ENCODE peak calls at places on chromosomes 12 and 14, in eight cellular contexts. F, U, K, S, T, X, V and A are unnamed samples.

GRCh38 chr12:103771466-103771865 is 69.6 kb downstream of the NT5DC3 start:
- DNase-seq in F (no peak), K (no peak), S (peak), T (peak), U (peak), X (no peak), V (peak), A (peak)

GRCh38 chr12:67701121-67701520 is 52.6 kb downstream of the DYRK2 start:
- DNase-seq in T (no peak), U (peak), K (no peak), V (no peak), S (no peak), F (no peak), X (no peak), A (no peak)

GRCh38 chr14:56933446-56933845 is 123.2 kb upstream of the OTX2 start:
- DNase-seq in X (no peak), S (no peak), K (no peak), F (no peak), T (no peak), V (no peak), U (peak), A (no peak)

GRCh38 chr12:51821423-51822260 is 26.9 kb downstream of the FIGNL2 start:
- DNase-seq in K (no peak), S (no peak), U (no peak), V (no peak), T (no peak), F (peak), X (no peak), A (no peak)

GRCh38 chr12:128791395-128792322 is 32.1 kb downstream of the SLC15A4 start:
- DNase-seq in X (no peak), T (no peak), F (peak), U (peak), V (no peak), K (no peak), S (no peak), A (no peak)

GRCh38 chr12:104998423-104999346 is 12.6 kb downstream of the NOPCHAP1 start:
- DNase-seq in V (no peak), F (no peak), T (no peak), U (no peak), S (no peak), X (no peak), K (no peak), A (no peak)

GRCh38 chr14:103337794-103338193 is 3.8 kb downstream of the EIF5 start:
- DNase-seq in U (no peak), S (no peak), T (no peak), F (no peak), V (no peak), K (no peak), X (no peak), A (no peak)

GRCh38 chr12:81758421-81759214 is 532 bp downstream of the PPFIA2 start:
- DNase-seq in S (peak), T (peak), U (no peak), V (peak), X (no peak), K (no peak), F (no peak), A (peak)

GRCh38 chr12:95674631-95675030 is 115.9 kb downstream of the NTN4 start:
- DNase-seq in S (peak), U (no peak), V (no peak), K (no peak), F (no peak), X (no peak), T (no peak), A (peak)

GRCh38 chr14:54472291-54472690 is 16.5 kb downstream of the GMFB start:
- DNase-seq in X (no peak), K (no peak), U (no peak), S (no peak), F (no peak), V (no peak), T (peak), A (no peak)

GRCh38 chr14:64741200-64741599 is 37.0 kb downstream of the PLEKHG3 start:
- DNase-seq in V (no peak), U (no peak), S (no peak), T (no peak), K (no peak), X (no peak), F (no peak), A (no peak)

GRCh38 chr12:15997910-15998309 is 86.8 kb downstream of the DERA start:
- DNase-seq in U (no peak), K (no peak), S (no peak), T (no peak), V (no peak), F (no peak), X (no peak), A (no peak)

GRCh38 chr12:109542876-109543275 is 30.4 kb downstream of the MMAB start:
- DNase-seq in T (no peak), V (no peak), S (peak), K (no peak), U (no peak), X (no peak), F (no peak), A (no peak)

GRCh38 chr14:105026033-105026785 is 5.3 kb upstream of the CDCA4 start:
- DNase-seq in F (no peak), T (no peak), S (peak), V (no peak), X (no peak), K (peak), U (peak), A (no peak)

GRCh38 chr12:78534311-78534710 is 330.3 kb upstream of the SYT1 start:
- DNase-seq in U (no peak), V (no peak), K (no peak), F (no peak), S (no peak), X (no peak), T (no peak), A (no peak)

GRCh38 chr14:99133563-99134332 is 138.2 kb downstream of the BCL11B start:
- DNase-seq in K (no peak), S (no peak), F (no peak), T (peak), X (no peak), V (no peak), U (no peak), A (no peak)

GRCh38 chr12:77734489-77734888 is 96.2 kb upstream of the NAV3 start:
- DNase-seq in S (peak), U (no peak), F (no peak), T (no peak), X (no peak), V (no peak), K (no peak), A (peak)

GRCh38 chr12:13175499-13175898 is 21.0 kb upstream of the EMP1 start:
- DNase-seq in X (no peak), T (no peak), F (no peak), K (no peak), S (peak), V (no peak), U (peak), A (no peak)

GRCh38 chr12:24278832-24279231 is 329.4 kb upstream of the SOX5 start:
- DNase-seq in U (no peak), T (no peak), V (no peak), F (no peak), S (no peak), X (no peak), K (no peak), A (no peak)

GRCh38 chr14:39025810-39026627 is 77.0 kb downstream of the SEC23A start:
- DNase-seq in S (no peak), T (no peak), K (no peak), U (no peak), X (no peak), V (no peak), F (no peak), A (no peak)

GRCh38 chr12:109760930-109761630 is 47.5 kb downstream of the FAM222A start:
- DNase-seq in T (no peak), U (no peak), F (no peak), X (no peak), V (no peak), S (no peak), K (no peak), A (no peak)

GRCh38 chr12:62730649-62731377 is 204.1 kb downstream of the PPM1H start:
- DNase-seq in K (no peak), F (no peak), V (no peak), T (no peak), U (peak), S (peak), X (no peak), A (no peak)

GRCh38 chr12:48899651-48900050 is 25.6 kb downstream of the FKBP11 start:
- DNase-seq in F (no peak), S (no peak), V (no peak), U (no peak), T (no peak), X (no peak), K (no peak), A (no peak)

GRCh38 chr12:83141460-83141994 is 454.8 kb downstream of the TMTC2 start:
- DNase-seq in X (no peak), S (no peak), V (no peak), T (no peak), K (no peak), F (no peak), U (no peak), A (no peak)

GRCh38 chr14:100568998-100569733 is 18.1 kb downstream of the BEGAIN start:
- DNase-seq in T (no peak), X (no peak), S (no peak), F (no peak), V (no peak), U (no peak), K (no peak), A (no peak)

GRCh38 chr14:66709292-66709691 is 201.3 kb downstream of the GPHN start:
- DNase-seq in X (no peak), V (no peak), F (no peak), S (peak), K (no peak), T (no peak), U (peak), A (peak)